ENCODE peak calls at places on chromosomes 3 and 15, in eight cellular contexts. Q is prostate gland, R is heart left ventricle, S is ovary, H is A549, M is IMR-90, K is Peyer's patch, G is uterus. Z is an unnamed sample. For H3K4me1, the result is how much of the 10 kb centered on the place peaks cover.

GRCh38 chr15:88454867-88455810 is 12.0 kb downstream of the MRPL46 start:
- DNase-seq in S (peak), H (peak), K (peak), M (peak), G (peak), R (peak), Q (peak), Z (peak)

GRCh38 chr15:91609231-91609630 is 244.3 kb upstream of the SLCO3A1 start:
- DNase-seq in H (no peak), Q (no peak), G (no peak), M (no peak), S (no peak), K (no peak), R (no peak), Z (no peak)

GRCh38 chr3:46030626-46031025 is 3.3 kb upstream of the XCR1 start:
- DNase-seq in H (no peak), K (no peak), M (no peak), R (no peak), S (no peak), G (no peak), Q (no peak), Z (no peak)

GRCh38 chr3:126963261-126964190 is 19.4 kb upstream of the PLXNA1 start:
- DNase-seq in S (no peak), K (peak), G (no peak), H (no peak), Q (no peak), M (no peak), R (no peak), Z (no peak)

GRCh38 chr3:172324591-172325203 is 123.6 kb downstream of the GHSR start:
- DNase-seq in R (peak), K (no peak), M (no peak), Q (no peak), H (no peak), S (no peak), G (no peak), Z (no peak)

GRCh38 chr3:188908002-188908850 is 263.5 kb upstream of the TPRG1 start:
- DNase-seq in M (no peak), R (no peak), G (no peak), H (no peak), S (no peak), Q (no peak), K (no peak), Z (no peak)

GRCh38 chr3:45110185-45110833 is 35.9 kb downstream of the CDCP1 start:
- DNase-seq in Q (no peak), H (no peak), K (peak), G (no peak), M (no peak), S (no peak), R (no peak), Z (no peak)

GRCh38 chr3:127366383-127366782 is 78.5 kb upstream of the PRR20G start:
- DNase-seq in M (no peak), R (no peak), K (no peak), Q (no peak), S (no peak), G (no peak), H (no peak), Z (no peak)

GRCh38 chr3:13123765-13124164 is 50.5 kb upstream of the IQSEC1 start:
- DNase-seq in K (peak), M (no peak), Q (no peak), H (no peak), G (no peak), S (no peak), R (no peak), Z (no peak)

GRCh38 chr3:159877924-159878323 is 110.7 kb upstream of the IL12A start:
- DNase-seq in Q (no peak), M (peak), S (no peak), K (no peak), H (peak), G (no peak), R (no peak), Z (no peak)

GRCh38 chr3:16203671-16204629 is 29.5 kb downstream of the GALNT15 start:
- DNase-seq in H (no peak), G (no peak), S (no peak), Q (no peak), M (no peak), K (no peak), R (no peak), Z (no peak)

GRCh38 chr15:25829075-25829474 is 34.1 kb downstream of the ATP10A start:
- DNase-seq in H (no peak), G (no peak), M (peak), Q (no peak), K (no peak), S (no peak), R (no peak), Z (no peak)

GRCh38 chr3:13844286-13844685 is 35.6 kb downstream of the WNT7A start:
- DNase-seq in S (no peak), Q (no peak), G (no peak), H (no peak), R (no peak), K (peak), M (no peak), Z (no peak)

GRCh38 chr3:44478055-44478468 is 592 bp upstream of the ZNF445 start:
- DNase-seq in Q (no peak), S (no peak), R (no peak), H (no peak), K (no peak), M (no peak), G (no peak), Z (no peak)

GRCh38 chr15:75052972-75053747 is 29.8 kb downstream of the PPCDC start:
- DNase-seq in S (no peak), K (peak), G (no peak), R (no peak), H (no peak), Q (no peak), M (no peak), Z (no peak)

GRCh38 chr15:52682776-52683175 is 3.6 kb upstream of the ATOSA start:
- DNase-seq in M (no peak), K (no peak), H (no peak), Q (no peak), S (no peak), R (no peak), G (no peak), Z (no peak)

GRCh38 chr3:101849714-101850326 is 506 bp downstream of the NFKBIZ start:
- DNase-seq in S (peak), R (peak), K (peak), Q (peak), M (no peak), G (peak), H (peak), Z (peak)

GRCh38 chr3:65597225-65597951 is 441.3 kb downstream of the MAGI1 start:
- DNase-seq in S (peak), K (peak), H (no peak), G (no peak), M (peak), R (peak), Q (no peak), Z (no peak)

GRCh38 chr3:2839886-2840285 is 270.3 kb downstream of the IL5RA start:
- DNase-seq in R (peak), H (no peak), S (no peak), G (no peak), Q (no peak), M (no peak), K (no peak), Z (no peak)

GRCh38 chr3:17038141-17038540 is 153.4 kb downstream of the PLCL2 start:
- DNase-seq in R (no peak), K (no peak), H (no peak), M (no peak), G (no peak), Q (no peak), S (no peak), Z (no peak)

GRCh38 chr3:33277193-33277882 is at the start of gene FBXL2:
- DNase-seq in R (peak), Q (peak), H (peak), K (peak), S (peak), G (peak), M (peak), Z (peak)

GRCh38 chr15:90184119-90184785 is 16.9 kb upstream of the SEMA4B start:
- DNase-seq in R (peak), M (no peak), G (peak), K (peak), H (peak), Q (peak), S (peak), Z (peak)

GRCh38 chr3:126270145-126270811 is 86.9 kb downstream of the KLF15 start:
- DNase-seq in H (no peak), G (peak), R (peak), S (peak), M (peak), K (no peak), Q (peak), Z (peak)

GRCh38 chr3:108073712-108074431 is 17.0 kb downstream of the CD47 start:
- DNase-seq in G (no peak), R (no peak), H (no peak), S (no peak), K (no peak), M (peak), Q (no peak), Z (no peak)

GRCh38 chr3:43162573-43163084 is 56.8 kb upstream of the POMGNT2 start:
- DNase-seq in Q (no peak), G (no peak), M (no peak), K (peak), H (no peak), R (no peak), S (no peak), Z (no peak)

GRCh38 chr3:170056710-170057454 is 19.1 kb downstream of the GPR160 start:
- DNase-seq in K (no peak), R (no peak), Q (no peak), G (no peak), M (no peak), H (no peak), S (no peak), Z (no peak)

GRCh38 chr3:170057550-170057949 is 19.8 kb downstream of the GPR160 start:
- DNase-seq in Q (no peak), H (no peak), R (no peak), G (no peak), K (no peak), S (no peak), M (no peak), Z (no peak)

GRCh38 chr3:170059447-170059846 is 21.7 kb downstream of the GPR160 start:
- DNase-seq in M (no peak), K (no peak), G (no peak), Q (no peak), H (no peak), R (no peak), S (no peak), Z (no peak)

GRCh38 chr3:170055209-170055608 is 17.4 kb downstream of the GPR160 start:
- DNase-seq in R (no peak), K (no peak), Q (no peak), M (peak), H (no peak), G (no peak), S (no peak), Z (no peak)

GRCh38 chr3:170058127-170058526 is 20.3 kb downstream of the GPR160 start:
- DNase-seq in Q (no peak), M (no peak), S (no peak), H (no peak), G (no peak), K (no peak), R (no peak), Z (no peak)
- H3K4me3 ChIP-seq in Q (no peak), M (no peak), S (no peak), H (no peak), G (no peak), K (no peak), R (no peak), Z (no peak)

GRCh38 chr15:60718661-60719069 is 239.7 kb upstream of the ICE2 start:
- DNase-seq in M (no peak), Q (no peak), H (no peak), G (no peak), S (no peak), R (no peak), K (no peak), Z (no peak)

GRCh38 chr15:60720493-60721231 is 241.7 kb upstream of the ICE2 start:
- DNase-seq in G (no peak), Q (no peak), S (no peak), R (no peak), H (no peak), M (no peak), K (no peak), Z (no peak)

GRCh38 chr15:60713096-60714084 is 234.4 kb upstream of the ICE2 start:
- DNase-seq in M (peak), G (peak), Q (no peak), H (no peak), R (no peak), K (no peak), S (peak), Z (no peak)

GRCh38 chr15:60720084-60720483 is 241.1 kb upstream of the ICE2 start:
- DNase-seq in K (no peak), G (no peak), R (no peak), Q (no peak), H (no peak), S (no peak), M (no peak), Z (no peak)

DNA sequence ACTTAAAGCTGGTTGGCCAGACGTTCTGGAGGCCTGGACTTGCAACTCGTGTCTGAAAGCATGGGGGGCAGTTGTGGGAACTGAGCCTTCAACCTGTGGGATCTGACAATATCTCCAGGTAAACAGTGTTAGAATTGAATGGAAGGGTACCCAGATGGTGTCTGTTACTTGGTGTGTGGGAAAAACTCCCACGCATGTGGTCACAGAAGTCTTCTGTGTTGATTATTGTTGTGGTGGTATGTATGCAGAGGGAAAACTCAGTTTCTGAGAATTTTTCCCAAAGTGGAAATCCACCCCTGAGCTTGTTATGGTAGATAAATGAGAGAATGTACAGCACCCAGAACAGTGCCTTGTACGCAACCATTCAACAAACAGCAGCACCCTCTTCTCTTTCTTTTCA is 238.1 kb upstream of the ICE2 start:
- DNase-seq in S (no peak), M (no peak), K (no peak), G (no peak), Q (no peak), R (no peak), H (no peak), Z (no peak)
- H3K4me1 ChIP-seq in S (under half), M (under half), K (under half), G (under half), Q (under half), R (under half), H (under half), Z (under half)

GRCh38 chr15:40307421-40308165 is at the start of gene PLCB2:
- DNase-seq in M (no peak), G (no peak), H (no peak), S (no peak), Q (no peak), R (peak), K (peak), Z (peak)
- TF ChIP-seq POLR2A in M (no peak), G (no peak), H (no peak), S (no peak), Q (no peak), R (no peak), K (no peak), Z (no peak)

DNA sequence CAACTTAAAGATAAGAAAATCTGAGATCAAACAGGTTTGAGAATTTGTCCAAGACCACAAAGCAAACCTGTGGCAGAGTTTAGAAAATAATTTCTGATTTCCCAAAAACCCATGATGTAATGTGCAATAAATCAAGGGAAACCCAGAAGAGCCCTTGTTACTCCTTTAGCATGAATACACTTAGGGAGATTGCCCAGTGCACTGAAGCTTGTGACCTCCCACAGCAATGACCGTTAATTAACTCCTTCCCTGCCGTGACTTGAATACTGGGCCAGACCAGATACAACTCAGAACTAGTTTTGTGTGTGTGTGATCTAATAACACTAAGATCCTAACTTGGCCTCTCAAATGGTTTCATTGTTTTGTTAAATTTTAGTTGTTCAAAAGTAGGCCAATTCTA is 2.5 kb downstream of the PRKAR2A start:
- DNase-seq in K (no peak), Q (no peak), M (no peak), S (peak), G (no peak), R (no peak), H (no peak), Z (no peak)
- H3K4me3 ChIP-seq in K (no peak), Q (no peak), M (no peak), S (no peak), G (peak), R (no peak), H (no peak), Z (no peak)